ENCODE peak calls at places on chromosomes 12 and 14, in six cellular contexts. L is posterior cingulate gyrus; M is CD8-positive, alpha-beta memory T cell; K is COR-L47; A is NCI-H748 treated with DMSO at 0.1 percent for 48 hours; U is T1000. D is an unnamed sample.

GRCh38 chr14:20460458-20461229 is 590 bp downstream of the PIP4P1 start:
- DNase-seq in L (no peak), A (peak), K (peak), U (no peak), M (peak), D (no peak)

GRCh38 chr14:81473456-81474155 is 60.0 kb downstream of the SEL1L start:
- DNase-seq in L (no peak), A (no peak), K (no peak), U (no peak), M (no peak), D (no peak)

GRCh38 chr12:6332459-6332858 is 9.4 kb downstream of the TNFRSF1A start:
- DNase-seq in M (no peak), L (no peak), K (no peak), A (no peak), U (no peak), D (no peak)

GRCh38 chr12:72289633-72290032 is 17.5 kb downstream of the TRHDE start:
- DNase-seq in U (no peak), M (no peak), K (no peak), A (no peak), L (no peak), D (no peak)

GRCh38 chr12:117010693-117011451 is 88.3 kb downstream of the TESC start:
- DNase-seq in U (no peak), K (no peak), A (no peak), M (no peak), L (no peak), D (no peak)

GRCh38 chr14:61444215-61444768 is 122.9 kb downstream of the PRKCH start:
- DNase-seq in M (peak), U (no peak), A (no peak), K (no peak), L (no peak), D (peak)

GRCh38 chr14:70685480-70686197 is 43.9 kb downstream of the TTC9 start:
- DNase-seq in L (no peak), M (no peak), A (no peak), K (no peak), U (no peak), D (no peak)

GRCh38 chr14:99603471-99603933 is 505 bp downstream of the CCDC85C start:
- DNase-seq in A (peak), L (no peak), K (peak), M (peak), U (peak), D (peak)

GRCh38 chr12:124332068-124332672 is 37.3 kb downstream of the RFLNA start:
- DNase-seq in M (no peak), K (no peak), A (no peak), U (no peak), L (no peak), D (no peak)

GRCh38 chr14:95549656-95550585 is 15.1 kb downstream of the GLRX5 start:
- DNase-seq in K (no peak), M (no peak), U (no peak), A (no peak), L (no peak), D (no peak)

GRCh38 chr14:104597576-104597975 is 7.0 kb downstream of the TMEM179 start:
- DNase-seq in M (no peak), L (no peak), K (no peak), A (no peak), U (no peak), D (no peak)

GRCh38 chr14:50714452-50715073 is 46.5 kb upstream of the SAV1 start:
- DNase-seq in A (peak), U (no peak), L (no peak), K (no peak), M (no peak), D (no peak)

GRCh38 chr14:35296505-35296904 is 4.3 kb downstream of the PSMA6 start:
- DNase-seq in U (no peak), L (no peak), K (no peak), A (no peak), M (no peak), D (no peak)

GRCh38 chr12:5506821-5507231 is 74.9 kb downstream of the NTF3 start:
- DNase-seq in K (no peak), M (no peak), U (no peak), L (no peak), A (no peak), D (no peak)

GRCh38 chr14:54713364-54713763 is 146.4 kb downstream of the SAMD4A start:
- DNase-seq in A (no peak), K (no peak), L (no peak), M (no peak), U (no peak), D (no peak)

GRCh38 chr12:87812711-87813110 is 216.5 kb downstream of the C12orf50 start:
- DNase-seq in K (peak), A (no peak), L (no peak), M (no peak), U (no peak), D (no peak)

GRCh38 chr14:92668266-92668973 is 80.0 kb downstream of the LGMN start:
- DNase-seq in L (no peak), M (no peak), A (no peak), U (no peak), K (no peak), D (no peak)

GRCh38 chr12:14540801-14541462 is 26.8 kb downstream of the PLBD1 start:
- DNase-seq in K (no peak), A (no peak), U (no peak), M (no peak), L (no peak), D (no peak)

GRCh38 chr12:47360771-47361388 is 281.1 kb upstream of the AMIGO2 start:
- DNase-seq in K (no peak), A (peak), U (no peak), M (peak), L (no peak), D (peak)

GRCh38 chr12:85509857-85510256 is 229.8 kb downstream of the ALX1 start:
- DNase-seq in M (no peak), L (no peak), A (no peak), K (no peak), U (no peak), D (peak)

GRCh38 chr12:48000878-48001321 is 3.4 kb downstream of the COL2A1 start:
- DNase-seq in L (no peak), A (peak), U (no peak), K (no peak), M (no peak), D (no peak)

GRCh38 chr12:77097846-77098245 is 32.5 kb upstream of the E2F7 start:
- DNase-seq in U (no peak), M (no peak), K (no peak), A (no peak), L (no peak), D (no peak)

GRCh38 chr14:105465209-105466031 is 9.2 kb upstream of the CRIP2 start:
- DNase-seq in A (no peak), M (no peak), U (no peak), L (no peak), K (peak), D (no peak)

GRCh38 chr12:104498211-104498801 is 41.6 kb downstream of the CHST11 start:
- DNase-seq in A (no peak), L (no peak), M (peak), K (no peak), U (no peak), D (no peak)

GRCh38 chr14:50562841-50563240 is 2.9 kb downstream of the ATL1 start:
- DNase-seq in U (no peak), L (no peak), M (no peak), K (no peak), A (no peak), D (no peak)

GRCh38 chr14:95609398-95609990 is 74.6 kb downstream of the GLRX5 start:
- DNase-seq in K (peak), U (no peak), A (peak), M (no peak), L (peak), D (no peak)

GRCh38 chr12:87439990-87440827 is 589.0 kb downstream of the C12orf50 start:
- DNase-seq in A (no peak), K (no peak), M (no peak), L (no peak), U (peak), D (no peak)

GRCh38 chr14:61925043-61925442 is 162.8 kb downstream of the SNAPC1 start:
- DNase-seq in A (peak), L (peak), K (peak), M (peak), U (no peak), D (peak)